ENCODE peak calls at places on chromosomes 7 and 10, in six cellular contexts. K is stomach; U is H1; I is heart left ventricle; T is CD8-positive, alpha-beta T cell; N is SJSA1. G is an unnamed sample.
A peak's percentile ranks its signal among the peaks of the same experiment; 100 is the strongest.

GRCh38 chr7:13457790-13458189 is 531.7 kb downstream of the ETV1 start:
- DNase-seq in I (peak; percentile 27), T (no peak), K (no peak), U (no peak), N (no peak), G (no peak)

GRCh38 chr7:299169-299568 is 9.2 kb downstream of the FOXL3 start:
- DNase-seq in T (no peak), K (no peak), U (peak; percentile 36), I (no peak), N (peak; percentile 31), G (no peak)

GRCh38 chr7:58086461-58086860 is 636.5 kb downstream of the ZNF716 start:
- DNase-seq in I (peak; percentile 12), T (no peak), K (peak; percentile 25), N (peak; percentile 22), U (no peak), G (no peak)

GRCh38 chr7:90599892-90600555 is 3.9 kb downstream of the CDK14 start:
- DNase-seq in T (no peak), N (no peak), I (no peak), U (no peak), K (no peak), G (no peak)

GRCh38 chr7:47654672-47655340 is 72.9 kb upstream of the TNS3 start:
- DNase-seq in T (no peak), I (no peak), N (peak; percentile 56), U (no peak), K (no peak), G (no peak)

GRCh38 chr7:158517571-158517970 is 70.1 kb downstream of the PTPRN2 start:
- DNase-seq in K (no peak), U (no peak), I (no peak), N (no peak), T (no peak), G (no peak)

GRCh38 chr10:31939797-31940708 is 11.4 kb upstream of the ARHGAP12 start:
- DNase-seq in N (no peak), K (no peak), T (no peak), U (no peak), I (no peak), G (no peak)

GRCh38 chr10:31929260-31929985 is 792 bp upstream of the ARHGAP12 start:
- DNase-seq in K (peak; percentile 75), T (peak; percentile 13), I (peak; percentile 68), N (peak; percentile 57), U (peak; percentile 75), G (no peak)

GRCh38 chr7:74057216-74057925 is 26.2 kb upstream of the LIMK1 start:
- DNase-seq in U (no peak), K (no peak), T (no peak), N (no peak), I (no peak), G (no peak)

GRCh38 chr7:42097756-42098155 is 139.3 kb downstream of the GLI3 start:
- DNase-seq in K (no peak), N (no peak), U (no peak), T (no peak), I (no peak), G (no peak)

GRCh38 chr7:95264225-95264927 is 60.0 kb downstream of the PON1 start:
- DNase-seq in N (no peak), K (no peak), I (no peak), U (no peak), T (no peak), G (no peak)

DNA sequence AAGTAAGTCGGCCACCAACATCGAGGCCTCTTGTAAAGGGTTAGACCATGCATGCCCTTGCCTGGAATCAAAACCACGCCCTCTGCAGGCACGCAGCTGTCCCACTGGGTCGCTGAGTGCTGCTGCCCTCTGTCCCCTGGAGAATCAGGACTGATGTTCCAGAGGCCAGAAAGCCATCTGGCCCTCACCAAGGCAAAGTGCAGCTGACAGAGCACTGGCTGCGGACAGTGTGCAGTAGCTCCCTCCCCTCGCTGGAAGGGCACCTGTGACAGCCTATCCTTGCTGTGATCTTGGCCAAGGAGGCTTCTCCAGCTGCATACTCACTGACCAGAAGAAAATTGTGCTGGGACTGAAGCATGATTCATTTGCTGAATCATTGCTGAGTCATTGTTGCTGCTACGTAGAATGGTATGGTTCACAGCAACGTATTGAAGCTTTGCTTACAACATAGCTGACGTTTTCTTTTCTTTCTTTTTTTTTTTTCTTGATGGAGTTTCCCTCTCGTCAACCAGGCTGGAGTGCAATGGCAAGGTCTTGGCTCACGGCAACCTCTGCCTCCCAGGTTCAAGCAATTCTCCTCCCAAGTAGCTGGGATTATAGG is 30.4 kb downstream of the DDC start:
- DNase-seq in I (no peak), U (no peak), T (no peak), N (peak; percentile 77), K (no peak), G (no peak)
- H3K27ac ChIP-seq in I (no peak overlapping the region), U (no peak overlapping the region), T (no peak overlapping the region), N (peak overlapping the region; percentile 45), K (no peak overlapping the region), G (no peak overlapping the region)

GRCh38 chr10:100715101-100715444 is 30.3 kb upstream of the PAX2 start:
- DNase-seq in K (no peak), N (no peak), I (no peak), T (no peak), U (no peak), G (no peak)

GRCh38 chr10:100715445-100716385 is 29.7 kb upstream of the PAX2 start:
- DNase-seq in K (no peak), N (no peak), I (no peak), T (no peak), U (peak; percentile 80), G (no peak)

GRCh38 chr10:100718197-100718742 is 27.1 kb upstream of the PAX2 start:
- DNase-seq in T (no peak), N (no peak), U (no peak), I (no peak), K (no peak), G (no peak)

GRCh38 chr10:100714566-100714950 is 30.8 kb upstream of the PAX2 start:
- DNase-seq in I (no peak), T (no peak), K (no peak), U (no peak), N (no peak), G (no peak)

GRCh38 chr10:100717166-100717565 is 28.2 kb upstream of the PAX2 start:
- DNase-seq in U (no peak), T (no peak), K (no peak), I (no peak), N (no peak), G (no peak)
- H3K27me3 ChIP-seq in U (peaks cover 88% of the 10 kb centered on the region), T (peaks cover 18% of the 10 kb centered on the region), K (peaks cover 97% of the 10 kb centered on the region), I (peaks cover 72% of the 10 kb centered on the region), N (peaks cover 92% of the 10 kb centered on the region), G (peaks cover 37% of the 10 kb centered on the region)

GRCh38 chr10:82358486-82359097 is 483.6 kb downstream of the NRG3 start:
- DNase-seq in N (no peak), I (peak; percentile 59), U (no peak), T (no peak), K (no peak), G (no peak)

DNA sequence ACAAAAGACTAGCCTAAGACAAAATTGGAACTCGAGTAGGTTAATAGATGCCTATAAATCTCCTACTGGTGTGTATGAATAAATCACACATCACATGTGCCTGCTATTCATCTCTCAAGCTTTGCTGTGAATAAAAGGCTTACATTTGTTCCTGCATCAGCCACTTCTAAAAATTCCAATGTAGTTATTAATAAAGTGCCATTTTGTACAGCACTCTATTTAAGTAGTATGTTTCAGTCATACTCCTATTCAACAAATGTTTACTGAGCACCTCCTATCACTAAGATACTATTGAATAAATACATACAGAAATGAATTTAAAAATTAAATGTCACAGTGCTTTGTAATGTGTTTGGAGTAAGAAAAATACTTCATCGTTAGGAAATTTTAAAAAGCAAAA is 486.3 kb downstream of the NRG3 start:
- DNase-seq in K (no peak), U (no peak), I (no peak), N (no peak), T (no peak), G (no peak)
- H3K27ac ChIP-seq in K (no peak overlapping the region), U (no peak overlapping the region), I (no peak overlapping the region), N (no peak overlapping the region), T (no peak overlapping the region), G (no peak overlapping the region)

DNA sequence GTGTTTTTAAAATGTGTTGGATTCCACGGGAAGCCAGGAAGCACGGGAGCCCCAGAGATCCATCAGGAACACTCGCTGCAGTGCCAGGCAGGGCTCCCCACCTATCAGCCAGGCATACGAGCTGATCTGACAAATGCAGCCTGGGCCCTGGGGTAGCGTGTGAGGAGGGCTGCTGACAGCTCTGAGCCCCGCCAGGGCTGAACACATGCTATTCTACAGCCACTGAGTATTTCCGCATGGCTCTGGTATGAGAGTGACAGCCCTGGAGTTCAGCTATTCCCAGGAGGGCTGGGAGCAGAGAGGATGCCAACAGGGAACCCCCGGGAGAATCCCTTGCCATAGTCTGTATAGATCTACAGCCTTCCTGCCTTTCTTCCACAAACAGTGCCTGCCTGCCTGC is 237.3 kb upstream of the ZMIZ1 start:
- DNase-seq in K (no peak), U (no peak), N (no peak), I (peak; percentile 47), T (no peak), G (no peak)
- H3K27me3 ChIP-seq in K (peaks cover 13% of the 10 kb centered on the region), U (no peaks in the 10 kb centered on the region), N (no peaks in the 10 kb centered on the region), I (no peaks in the 10 kb centered on the region), T (no peaks in the 10 kb centered on the region), G (peaks cover 4% of the 10 kb centered on the region)

GRCh38 chr10:13319166-13319565 is 19.3 kb upstream of the PHYH start:
- DNase-seq in K (no peak), I (no peak), N (no peak), U (no peak), T (no peak), G (no peak)
- H3K27ac ChIP-seq in K (no peak overlapping the region), I (no peak overlapping the region), N (no peak overlapping the region), U (no peak overlapping the region), T (no peak overlapping the region), G (no peak overlapping the region)

GRCh38 chr7:70736715-70737460 is 395.1 kb upstream of the GALNT17 start:
- DNase-seq in T (no peak), U (peak; percentile 32), K (no peak), N (no peak), I (no peak), G (no peak)
- H3K27me3 ChIP-seq in T (no peaks in the 10 kb centered on the region), U (no peaks in the 10 kb centered on the region), K (no peaks in the 10 kb centered on the region), N (no peaks in the 10 kb centered on the region), I (no peaks in the 10 kb centered on the region), G (no peaks in the 10 kb centered on the region)

GRCh38 chr10:59843733-59844132 is 62.6 kb downstream of the CCDC6 start:
- DNase-seq in U (no peak), K (no peak), N (no peak), T (no peak), I (no peak), G (no peak)

GRCh38 chr10:59851864-59852263 is 54.5 kb downstream of the CCDC6 start:
- DNase-seq in I (no peak), U (no peak), T (no peak), K (no peak), N (no peak), G (no peak)

GRCh38 chr10:59847888-59848287 is 58.5 kb downstream of the CCDC6 start:
- DNase-seq in I (no peak), K (no peak), N (no peak), U (no peak), T (no peak), G (no peak)

GRCh38 chr10:59844436-59844835 is 61.9 kb downstream of the CCDC6 start:
- DNase-seq in T (no peak), I (no peak), N (no peak), K (no peak), U (no peak), G (no peak)

GRCh38 chr10:59847326-59847725 is 59.0 kb downstream of the CCDC6 start:
- DNase-seq in I (no peak), U (peak; percentile 61), K (no peak), N (no peak), T (no peak), G (no peak)
- H3K27ac ChIP-seq in I (no peak overlapping the region), U (no peak overlapping the region), K (no peak overlapping the region), N (no peak overlapping the region), T (no peak overlapping the region), G (no peak overlapping the region)

GRCh38 chr10:26361946-26362345 is 76.2 kb upstream of the APBB1IP start:
- DNase-seq in N (no peak), K (no peak), U (no peak), I (no peak), T (no peak), G (no peak)
- H3K27me3 ChIP-seq in N (no peaks in the 10 kb centered on the region), K (no peaks in the 10 kb centered on the region), U (no peaks in the 10 kb centered on the region), I (no peaks in the 10 kb centered on the region), T (no peaks in the 10 kb centered on the region), G (no peaks in the 10 kb centered on the region)

G was measured in effector memory CD4-positive, alpha-beta T cell.